ENCODE peak calls at places on chromosomes 4 and X, in five cellular contexts. W, O, I, T and R are unnamed samples.

GRCh38 chr4:124483043-124483906 is 229.3 kb downstream of the ANKRD50 start:
- DNase-seq in I (no peak), O (no peak), T (no peak), W (peak), R (no peak)

GRCh38 chrX:19513383-19513782 is 1.9 kb downstream of the MAP3K15 start:
- DNase-seq in W (no peak), I (peak), T (no peak), O (no peak), R (no peak)

GRCh38 chrX:153517421-153517820 is at the start of gene ATP2B3:
- DNase-seq in T (no peak), O (no peak), I (no peak), W (no peak), R (no peak)

GRCh38 chr4:62835579-62835978 is 1573.7 kb downstream of the TECRL start:
- DNase-seq in T (no peak), W (no peak), O (no peak), I (no peak), R (no peak)

GRCh38 chrX:102966701-102967100 is 29.6 kb downstream of the RAB40AL start:
- DNase-seq in W (no peak), O (no peak), T (no peak), I (no peak), R (no peak)

GRCh38 chr4:150746156-150746555 is 164.2 kb downstream of the MAB21L2 start:
- DNase-seq in T (no peak), W (peak), I (no peak), O (no peak), R (no peak)

GRCh38 chrX:127457161-127457560 is 595.0 kb downstream of the ACTRT1 start:
- DNase-seq in T (no peak), O (no peak), W (no peak), I (no peak), R (no peak)

GRCh38 chrX:140710710-140711109 is 1.2 kb downstream of the LINC00632 start:
- DNase-seq in T (no peak), I (no peak), W (no peak), O (no peak), R (no peak)

GRCh38 chrX:48531359-48531954 is 8.1 kb upstream of the TBC1D25 start:
- DNase-seq in I (no peak), W (peak), O (no peak), T (peak), R (no peak)

GRCh38 chr4:70670332-70671014 is 4.2 kb upstream of the JCHAIN start:
- DNase-seq in T (no peak), I (no peak), O (no peak), W (no peak), R (no peak)

GRCh38 chr4:40325406-40326019 is 9.6 kb upstream of the CHRNA9 start:
- DNase-seq in T (peak), I (no peak), O (no peak), W (peak), R (peak)

GRCh38 chr4:20086768-20087167 is 164.9 kb upstream of the SLIT2 start:
- DNase-seq in W (no peak), T (no peak), I (no peak), O (no peak), R (no peak)

GRCh38 chr4:169841776-169842175 is 84.0 kb upstream of the HPF1 start:
- DNase-seq in W (no peak), I (no peak), T (no peak), O (no peak), R (no peak)

GRCh38 chrX:27555514-27555913 is 34.6 kb upstream of the DCAF8L2 start:
- DNase-seq in T (no peak), O (no peak), I (no peak), W (peak), R (no peak)

GRCh38 chr4:76028242-76028859 is 5.1 kb upstream of the CXCL10 start:
- DNase-seq in I (no peak), W (peak), T (no peak), O (no peak), R (no peak)

GRCh38 chr4:84378277-84378838 is 120.7 kb downstream of the NKX6-1 start:
- DNase-seq in O (no peak), W (no peak), I (no peak), T (no peak), R (no peak)

GRCh38 chr4:140220053-140220452 is 66.1 kb upstream of the MAML3 start:
- DNase-seq in W (no peak), T (no peak), O (no peak), I (no peak), R (no peak)

GRCh38 chr4:154086247-154086646 is 297.4 kb upstream of the SFRP2 start:
- DNase-seq in O (no peak), W (no peak), T (no peak), I (no peak), R (no peak)

GRCh38 chrX:150365051-150365952 is 2.2 kb downstream of the MAMLD1 start:
- DNase-seq in T (no peak), W (peak), O (peak), I (peak), R (peak)

GRCh38 chr4:56466910-56467283 is 520 bp upstream of the SRP72 start:
- DNase-seq in W (no peak), T (no peak), O (no peak), I (no peak), R (no peak)

GRCh38 chr4:87580057-87580456 is 28.3 kb upstream of the DSPP start:
- DNase-seq in T (no peak), I (no peak), O (no peak), W (no peak), R (no peak)

GRCh38 chr4:165293061-165293460 is 34.4 kb upstream of the MSMO1 start:
- DNase-seq in W (no peak), T (no peak), I (no peak), O (no peak), R (no peak)

GRCh38 chr4:8688041-8688907 is 95.7 kb downstream of the CPZ start:
- DNase-seq in O (peak), I (peak), T (no peak), W (peak), R (no peak)

GRCh38 chrX:99301990-99302389 is 1108.1 kb downstream of the PCDH19 start:
- DNase-seq in W (no peak), T (no peak), O (no peak), I (no peak), R (peak)

GRCh38 chr4:43132010-43132582 is 239.6 kb downstream of the GRXCR1 start:
- DNase-seq in T (peak), W (peak), O (peak), I (peak), R (peak)

GRCh38 chr4:121213940-121214339 is 49.8 kb upstream of the TNIP3 start:
- DNase-seq in W (no peak), T (no peak), O (no peak), I (no peak), R (no peak)

GRCh38 chrX:31224321-31225012 is 152.6 kb upstream of the FTHL17 start:
- DNase-seq in T (no peak), O (no peak), W (no peak), I (no peak), R (no peak)

GRCh38 chrX:95885074-95885473 is 799.6 kb upstream of the DIAPH2 start:
- DNase-seq in O (no peak), T (no peak), I (no peak), W (peak), R (no peak)

GRCh38 chr4:105637409-105638258 is 70.9 kb downstream of the INTS12 start:
- DNase-seq in T (no peak), W (peak), O (peak), I (peak), R (peak)

GRCh38 chrX:42704454-42704853 is 73.5 kb downstream of the PPP1R2C start:
- DNase-seq in O (no peak), T (no peak), I (no peak), W (peak), R (peak)

GRCh38 chr4:15149234-15149841 is 147.1 kb downstream of the CPEB2 start:
- DNase-seq in T (no peak), W (no peak), O (no peak), I (no peak), R (no peak)

GRCh38 chr4:18234108-18234507 is 212.6 kb upstream of the LCORL start:
- DNase-seq in O (no peak), I (no peak), T (no peak), W (no peak), R (no peak)

GRCh38 chr4:81418572-81418971 is 53.1 kb downstream of the RASGEF1B start:
- DNase-seq in T (no peak), O (no peak), W (no peak), I (no peak), R (no peak)

GRCh38 chr4:122758033-122758432 is 25.5 kb downstream of the BBS12 start:
- DNase-seq in I (no peak), O (no peak), T (no peak), W (peak), R (peak)

GRCh38 chrX:106932492-106932923 is 12.3 kb downstream of the CLDN2 start:
- DNase-seq in O (no peak), T (peak), I (no peak), W (peak), R (no peak)

GRCh38 chrX:106932960-106933537 is 12.8 kb downstream of the CLDN2 start:
- DNase-seq in O (no peak), T (peak), I (no peak), W (peak), R (no peak)

GRCh38 chrX:106936246-106936645 is 16.0 kb downstream of the CLDN2 start:
- DNase-seq in T (no peak), I (no peak), W (no peak), O (no peak), R (no peak)

GRCh38 chrX:106933538-106933961 is 13.3 kb downstream of the CLDN2 start:
- DNase-seq in O (no peak), T (peak), I (no peak), W (peak), R (peak)

GRCh38 chrX:106935175-106935574 is 15.0 kb downstream of the CLDN2 start:
- DNase-seq in T (no peak), I (no peak), O (no peak), W (peak), R (no peak)
- H3K4me3 ChIP-seq in T (no peak), I (no peak), O (no peak), W (no peak), R (no peak)

GRCh38 chrX:132480581-132481203 is 8.1 kb downstream of the MBNL3 start:
- DNase-seq in T (peak), O (no peak), I (peak), W (peak), R (peak)
- H3K4me3 ChIP-seq in T (no peak), O (no peak), I (no peak), W (no peak), R (peak)

GRCh38 chrX:40152706-40153334 is 55.1 kb upstream of the BCOR start:
- DNase-seq in W (no peak), O (peak), T (no peak), I (peak), R (no peak)
- H3K4me3 ChIP-seq in W (peak), O (peak), T (peak), I (peak), R (peak)

GRCh38 chr4:2006956-2007653 is 1.7 kb downstream of the NELFA start:
- DNase-seq in T (no peak), I (no peak), W (no peak), O (no peak), R (no peak)
- H3K4me3 ChIP-seq in T (peak), I (no peak), W (peak), O (no peak), R (peak)

DNA sequence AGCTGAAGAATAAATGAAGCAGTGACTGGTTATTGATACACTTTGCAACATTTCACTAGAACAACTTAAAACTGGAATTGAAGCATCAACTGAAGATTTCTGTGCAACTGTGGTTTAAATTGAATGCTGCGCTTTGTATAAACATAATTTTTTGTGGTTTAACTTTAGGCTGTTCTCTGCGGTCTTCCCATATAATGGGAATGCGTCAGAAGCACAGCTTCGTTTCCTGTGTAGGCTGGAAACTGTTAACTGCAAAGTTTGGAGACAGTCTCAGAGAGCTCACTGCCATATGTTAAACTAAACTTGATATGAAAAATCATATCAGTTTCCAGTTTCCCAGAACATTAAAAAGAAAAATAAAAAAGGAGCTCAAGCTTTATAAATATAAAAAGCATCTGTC is 139.7 kb downstream of the NDST3 start:
- DNase-seq in T (no peak), O (no peak), W (peak), I (no peak), R (peak)
- H3K4me3 ChIP-seq in T (no peak), O (no peak), W (no peak), I (no peak), R (peak)

GRCh38 chrX:38519651-38520050 is 41.7 kb upstream of the TSPAN7 start:
- DNase-seq in T (no peak), W (no peak), I (no peak), O (no peak), R (no peak)
- H3K4me3 ChIP-seq in T (no peak), W (no peak), I (no peak), O (no peak), R (no peak)

GRCh38 chr4:83013420-83013867 is 2.8 kb upstream of the LIN54 start:
- DNase-seq in O (no peak), T (no peak), W (no peak), I (no peak), R (no peak)

GRCh38 chr4:83012631-83013419 is 2.2 kb upstream of the LIN54 start:
- DNase-seq in W (peak), O (peak), I (peak), T (peak), R (peak)

GRCh38 chr4:83011779-83012630 is 1.4 kb upstream of the LIN54 start:
- DNase-seq in I (no peak), T (peak), O (peak), W (no peak), R (peak)

GRCh38 chr4:83010522-83011318 is at the start of gene LIN54:
- DNase-seq in T (peak), W (peak), I (peak), O (peak), R (peak)

GRCh38 chr4:83013931-83014330 is 3.3 kb upstream of the LIN54 start:
- DNase-seq in W (no peak), I (no peak), O (no peak), T (no peak), R (no peak)
- H3K4me3 ChIP-seq in W (no peak), I (no peak), O (no peak), T (peak), R (peak)

DNA sequence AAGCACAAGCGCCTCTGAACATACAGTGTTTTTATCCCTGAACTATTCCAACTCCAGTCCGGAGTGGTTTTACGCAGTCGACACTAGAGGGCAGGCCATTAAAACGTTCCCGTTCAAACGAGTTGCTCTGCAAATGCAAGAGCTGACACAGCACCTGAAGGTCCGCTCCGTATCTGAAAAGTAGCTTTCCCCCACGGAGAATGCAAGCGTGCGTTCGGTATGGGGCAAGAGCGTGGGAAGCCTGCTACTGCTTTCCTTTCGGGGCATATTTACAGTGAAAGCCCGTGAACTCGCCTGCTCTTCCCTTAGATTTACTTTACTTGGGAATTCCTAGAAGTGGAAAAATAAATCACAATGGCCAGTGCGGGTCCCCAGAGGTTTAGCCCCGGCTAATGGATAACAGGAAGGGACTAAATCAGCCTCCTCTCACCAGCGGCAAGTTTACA is 190.8 kb downstream of the TSPAN5 start:
- DNase-seq in W (peak), I (peak), O (no peak), T (peak), R (peak)
- H3K4me3 ChIP-seq in W (peak), I (peak), O (no peak), T (peak), R (no peak)

GRCh38 chr4:60611762-60612496 is 588.2 kb upstream of the ADGRL3 start:
- DNase-seq in I (no peak), O (peak), T (peak), W (no peak), R (no peak)
- H3K4me3 ChIP-seq in I (no peak), O (no peak), T (no peak), W (no peak), R (no peak)

DNA sequence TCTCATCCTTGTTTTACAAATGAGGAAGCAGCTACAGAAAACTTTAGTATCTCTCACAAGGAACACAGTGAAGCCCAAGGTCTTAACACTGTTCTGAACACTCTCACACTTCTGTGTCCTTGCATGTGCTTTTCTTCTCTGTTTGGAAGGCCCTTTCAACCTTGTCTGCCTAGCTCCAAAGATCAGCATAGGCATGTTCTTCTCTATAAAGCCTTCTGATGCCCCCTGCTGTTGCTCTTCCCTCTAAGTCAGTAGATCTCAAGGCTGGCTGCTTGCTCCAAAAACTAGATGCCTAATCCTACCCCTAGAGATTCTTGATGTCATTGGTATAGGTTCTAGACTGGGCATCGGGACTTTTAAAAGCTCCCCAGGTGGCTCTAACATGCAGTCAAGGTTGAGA is 5.9 kb downstream of the APOO start:
- DNase-seq in W (peak), I (no peak), T (peak), O (no peak), R (peak)
- H3K4me3 ChIP-seq in W (no peak), I (no peak), T (no peak), O (no peak), R (no peak)